ENCODE peak calls at places on chromosomes 12 and 14, in ten cellular contexts. I is mesothelial cell of epicardium, E is pancreas, Q is cardiac fibroblast, Y is RWPE2, P is HCT116, S is GM06990, Z is A549, C is spleen, L is fibroblast of mammary gland. N is an unnamed sample.

GRCh38 chr12:112823582-112824149 is 32.1 kb downstream of the RPH3A start:
- DNase-seq in C (no peak), L (no peak), S (no peak), P (no peak), I (no peak), Y (no peak), Z (peak), E (no peak), Q (no peak), N (no peak)

GRCh38 chr14:44700184-44700583 is 193.1 kb upstream of the FSCB start:
- DNase-seq in P (no peak), L (no peak), Z (no peak), Q (peak), C (no peak), Y (no peak), E (no peak), S (no peak), I (no peak), N (no peak)

GRCh38 chr12:105888696-105889095 is 250.1 kb downstream of the NUAK1 start:
- DNase-seq in P (no peak), L (no peak), Z (no peak), I (no peak), Y (no peak), Q (peak), S (no peak), E (no peak), C (no peak), N (no peak)

GRCh38 chr12:62601765-62602444 is 135.3 kb downstream of the MON2 start:
- DNase-seq in E (no peak), I (no peak), L (no peak), Y (no peak), S (no peak), Q (no peak), C (no peak), Z (no peak), P (no peak), N (no peak)

GRCh38 chr14:34059925-34060746 is 109.3 kb upstream of the EGLN3 start:
- DNase-seq in S (peak), Y (peak), E (peak), L (peak), P (no peak), Z (peak), Q (peak), C (peak), I (peak), N (peak)

GRCh38 chr14:22641851-22642250 is 2.3 kb downstream of the OR6J1 start:
- DNase-seq in C (no peak), Q (no peak), E (no peak), S (no peak), Z (peak), P (no peak), L (no peak), Y (no peak), I (no peak), N (peak)

GRCh38 chr14:68687746-68688145 is 105.1 kb downstream of the ZFP36L1 start:
- DNase-seq in L (peak), E (no peak), I (no peak), Y (peak), P (peak), S (no peak), Z (peak), C (no peak), Q (peak), N (peak)

GRCh38 chr14:32571551-32571950 is 242.5 kb downstream of the AKAP6 start:
- DNase-seq in P (no peak), L (no peak), C (no peak), Z (no peak), S (no peak), E (no peak), Q (no peak), Y (no peak), I (no peak), N (no peak)

GRCh38 chr14:68790656-68791077 is 2.2 kb downstream of the ZFP36L1 start:
- DNase-seq in S (peak), C (peak), E (no peak), Y (peak), P (no peak), Z (no peak), I (no peak), Q (no peak), L (no peak), N (no peak)

GRCh38 chr14:102498005-102498677 is 11.4 kb downstream of the ANKRD9 start:
- DNase-seq in Y (no peak), P (no peak), Q (no peak), S (no peak), C (no peak), I (no peak), L (peak), Z (no peak), E (no peak), N (no peak)

GRCh38 chr14:21073921-21074320 is 3.8 kb downstream of the ARHGEF40 start:
- DNase-seq in P (no peak), E (no peak), C (no peak), L (no peak), I (no peak), Z (no peak), Y (no peak), Q (no peak), S (no peak), N (no peak)

GRCh38 chr14:93249128-93249831 is 42.2 kb downstream of the UBR7 start:
- DNase-seq in I (no peak), Z (no peak), S (no peak), Y (no peak), E (no peak), C (no peak), P (no peak), L (no peak), Q (no peak), N (no peak)

GRCh38 chr12:62128186-62128965 is 131.8 kb upstream of the USP15 start:
- DNase-seq in Y (no peak), E (no peak), Q (no peak), I (no peak), P (no peak), C (no peak), L (no peak), Z (no peak), S (no peak), N (no peak)

GRCh38 chr12:58888131-58888783 is 32.0 kb downstream of the LRIG3 start:
- DNase-seq in Z (no peak), I (no peak), Q (peak), L (peak), S (no peak), Y (no peak), E (peak), P (no peak), C (no peak), N (peak)

GRCh38 chr12:59087077-59087673 is 166.9 kb upstream of the LRIG3 start:
- DNase-seq in S (no peak), L (peak), I (no peak), E (no peak), Y (no peak), P (peak), Q (peak), C (no peak), Z (no peak), N (peak)

GRCh38 chr12:65828711-65829339 is 4.5 kb downstream of the HMGA2 start:
- DNase-seq in Z (no peak), P (no peak), I (no peak), C (no peak), E (no peak), Y (no peak), S (no peak), Q (peak), L (no peak), N (no peak)

GRCh38 chr12:6570264-6570887 is 2.3 kb upstream of the NOP2 start:
- DNase-seq in S (no peak), C (peak), P (peak), L (peak), Q (peak), Y (no peak), Z (peak), I (no peak), E (peak), N (peak)

GRCh38 chr14:95313707-95314106 is 6.0 kb downstream of the CLMN start:
- DNase-seq in Y (no peak), Q (peak), I (no peak), P (no peak), E (peak), C (no peak), Z (peak), S (no peak), L (peak), N (peak)

GRCh38 chr14:102920998-102921304 is 1.5 kb upstream of the AMN start:
- DNase-seq in L (no peak), C (no peak), Y (no peak), Q (no peak), P (no peak), E (no peak), S (no peak), I (no peak), Z (no peak), N (no peak)

GRCh38 chr14:51441001-51441400 is 201.0 kb downstream of the TMX1 start:
- DNase-seq in L (no peak), Y (no peak), C (no peak), Z (no peak), I (no peak), S (no peak), Q (peak), E (no peak), P (no peak), N (no peak)

GRCh38 chr14:65137648-65138317 is 35.5 kb upstream of the MAX start:
- DNase-seq in Z (no peak), L (peak), C (no peak), I (no peak), Q (peak), E (no peak), S (no peak), P (no peak), Y (no peak), N (peak)

GRCh38 chr12:75444444-75445136 is 36.0 kb upstream of the GLIPR1 start:
- DNase-seq in L (peak), Y (no peak), P (no peak), Q (peak), C (no peak), Z (peak), S (no peak), I (no peak), E (no peak), N (peak)

GRCh38 chr12:124837958-124838803 is 25.5 kb downstream of the SCARB1 start:
- DNase-seq in Q (peak), Z (peak), E (peak), C (peak), P (peak), L (peak), S (no peak), I (no peak), Y (peak), N (peak)

GRCh38 chr12:112848338-112848715 is 56.8 kb downstream of the RPH3A start:
- DNase-seq in E (no peak), Z (no peak), C (no peak), S (no peak), L (no peak), I (no peak), P (no peak), Y (no peak), Q (no peak), N (no peak)

GRCh38 chr12:49702676-49703228 is 4.5 kb downstream of the FMNL3 start:
- DNase-seq in L (no peak), C (no peak), E (no peak), S (no peak), Y (no peak), Q (no peak), P (no peak), Z (no peak), I (no peak), N (no peak)

GRCh38 chr12:565161-565560 is 98.1 kb downstream of the NINJ2 start:
- DNase-seq in Q (no peak), Z (no peak), P (no peak), E (no peak), S (no peak), L (no peak), C (no peak), I (no peak), Y (no peak), N (no peak)

DNA sequence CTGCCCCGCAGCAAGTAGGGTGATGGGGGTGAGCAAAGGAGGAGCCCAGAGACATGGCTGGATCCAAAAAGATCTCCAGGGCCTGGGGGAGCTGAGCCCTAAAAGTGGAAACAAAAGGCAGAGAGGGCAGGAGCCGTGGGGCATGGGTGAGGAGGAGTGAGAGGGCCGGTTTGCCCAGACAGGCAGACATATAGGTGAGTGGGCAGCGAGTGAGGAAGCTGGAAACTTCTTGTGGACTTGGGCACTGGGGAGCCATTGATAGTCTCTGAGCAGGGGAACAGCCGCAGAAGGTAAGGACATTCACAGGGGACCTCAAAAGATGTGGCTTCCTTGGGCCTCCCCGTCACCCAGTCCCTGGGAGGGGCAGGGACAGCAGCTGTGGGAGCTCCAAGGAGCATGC is 16.8 kb upstream of the TMEM119 start:
- DNase-seq in Z (no peak), P (no peak), S (no peak), E (no peak), I (no peak), L (no peak), Y (no peak), C (no peak), Q (no peak), N (no peak)
- TF ChIP-seq CTCF in Z (no peak), P (no peak), S (no peak), E (no peak), I (no peak), L (no peak), Y (no peak), C (no peak), Q (no peak), N (no peak)

DNA sequence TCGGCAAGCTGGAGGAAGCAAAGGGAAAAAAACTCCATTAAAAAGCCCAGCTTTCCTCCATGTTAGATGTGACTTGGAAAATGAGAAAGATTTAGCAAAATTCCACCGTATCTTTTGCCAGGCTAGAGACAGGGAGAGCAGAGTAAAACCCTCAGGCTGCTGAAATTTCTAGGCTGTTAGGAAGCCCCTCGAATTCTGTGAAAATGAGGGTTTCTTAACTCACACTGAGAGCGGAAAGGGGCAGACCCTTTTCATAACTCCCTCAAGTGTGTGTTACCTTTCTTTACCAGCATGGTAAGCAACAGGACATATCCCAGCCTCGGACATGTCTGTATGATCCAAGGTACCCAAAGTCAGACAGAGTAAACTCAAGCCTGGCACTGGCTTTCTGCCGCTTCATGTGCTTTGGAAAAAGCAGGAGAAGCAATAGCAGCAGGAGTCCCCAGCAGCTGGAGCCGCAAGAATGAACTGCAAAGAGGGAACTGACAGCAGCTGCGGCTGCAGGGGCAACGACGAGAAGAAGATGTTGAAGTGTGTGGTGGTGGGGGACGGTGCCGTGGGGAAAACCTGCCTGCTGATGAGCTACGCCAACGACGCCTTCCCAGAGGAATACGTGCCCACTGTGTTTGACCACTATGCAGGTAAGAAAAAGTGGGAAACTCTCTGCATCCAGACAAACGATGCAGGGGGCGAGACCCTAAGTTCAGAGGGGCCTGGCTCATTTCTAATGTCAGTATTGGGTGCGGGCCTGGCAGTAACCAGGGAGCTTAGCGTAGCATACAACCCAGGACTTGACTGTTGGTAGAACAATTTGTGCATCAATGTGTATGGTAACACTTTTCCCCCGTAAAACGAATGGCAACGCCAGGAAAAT is at the start of gene RHOJ:
- DNase-seq in Q (peak), S (no peak), C (peak), Y (no peak), I (no peak), P (no peak), L (peak), Z (no peak), E (peak), N (no peak)
- TF ChIP-seq CTCF in Q (no peak), S (no peak), C (no peak), Y (no peak), I (no peak), P (no peak), L (no peak), Z (no peak), E (no peak), N (no peak)

GRCh38 chr14:85702191-85702590 is 172.2 kb downstream of the FLRT2 start:
- DNase-seq in Y (no peak), P (no peak), I (no peak), S (no peak), L (peak), Z (no peak), C (no peak), E (no peak), Q (no peak), N (no peak)
- TF ChIP-seq CTCF in Y (no peak), P (no peak), I (no peak), S (no peak), L (peak), Z (no peak), C (no peak), E (no peak), Q (no peak), N (no peak)

GRCh38 chr12:48060474-48060873 is 45.4 kb downstream of the SENP1 start:
- DNase-seq in Y (no peak), C (no peak), L (no peak), Q (no peak), E (no peak), Z (no peak), S (no peak), I (no peak), P (no peak), N (no peak)

GRCh38 chr12:48067250-48067938 is 38.5 kb downstream of the SENP1 start:
- DNase-seq in P (no peak), I (no peak), L (no peak), Y (no peak), C (no peak), S (no peak), E (no peak), Q (no peak), Z (no peak), N (no peak)

GRCh38 chr12:48063530-48063929 is 42.3 kb downstream of the SENP1 start:
- DNase-seq in Q (no peak), Y (no peak), P (no peak), L (no peak), S (no peak), Z (no peak), C (no peak), E (no peak), I (no peak), N (no peak)

GRCh38 chr12:48058771-48059170 is 47.1 kb downstream of the SENP1 start:
- DNase-seq in S (no peak), I (no peak), L (no peak), Z (no peak), P (no peak), Q (no peak), E (no peak), Y (no peak), C (no peak), N (no peak)

DNA sequence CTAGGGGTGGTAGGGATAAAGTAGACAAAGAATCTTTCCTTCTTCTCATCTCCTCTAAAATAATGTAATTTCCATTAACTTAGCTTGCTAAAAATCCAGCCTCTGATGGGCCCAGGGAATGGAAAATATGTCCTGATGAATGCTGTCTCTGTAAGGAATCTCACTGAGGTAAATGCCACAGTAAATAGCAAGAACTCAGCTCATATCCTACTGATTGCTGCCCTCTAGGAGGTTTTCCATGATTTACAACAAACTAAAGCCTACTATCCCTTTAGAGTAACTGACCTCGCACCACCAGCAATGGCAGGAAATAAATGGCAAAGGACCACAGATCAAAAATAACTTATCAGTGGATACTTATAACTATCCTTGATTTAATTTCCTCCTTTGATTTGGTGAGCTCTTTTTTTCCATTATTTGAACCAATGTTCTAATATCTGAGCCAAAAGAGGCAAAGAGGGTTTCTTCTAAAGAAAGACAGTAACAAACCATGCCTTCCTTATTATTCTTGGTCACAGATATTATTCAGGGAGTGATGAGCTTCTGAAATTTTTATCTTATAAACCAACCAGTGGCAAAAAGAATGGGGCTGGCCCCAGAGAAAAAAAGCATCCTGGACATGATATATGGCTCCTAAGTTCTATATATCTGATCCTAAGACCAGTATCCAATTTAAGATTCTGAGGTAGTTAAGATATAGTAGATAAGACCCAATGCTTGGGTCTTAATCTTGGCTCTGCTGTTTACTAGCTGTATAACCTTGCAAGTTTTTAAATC is 43.7 kb downstream of the SENP1 start:
- DNase-seq in Z (no peak), S (no peak), E (no peak), I (no peak), L (no peak), C (no peak), P (no peak), Q (no peak), Y (no peak), N (no peak)
- TF ChIP-seq CTCF in Z (no peak), S (no peak), E (no peak), I (no peak), L (no peak), C (no peak), P (no peak), Q (no peak), Y (no peak), N (no peak)

GRCh38 chr14:105059035-105059916 is 6.0 kb downstream of the GPR132 start:
- DNase-seq in P (no peak), E (no peak), L (peak), Y (no peak), C (peak), Q (no peak), Z (no peak), I (no peak), S (no peak), N (no peak)
- TF ChIP-seq CTCF in P (no peak), E (no peak), L (no peak), Y (peak), C (no peak), Q (no peak), Z (no peak), I (no peak), S (peak), N (no peak)

DNA sequence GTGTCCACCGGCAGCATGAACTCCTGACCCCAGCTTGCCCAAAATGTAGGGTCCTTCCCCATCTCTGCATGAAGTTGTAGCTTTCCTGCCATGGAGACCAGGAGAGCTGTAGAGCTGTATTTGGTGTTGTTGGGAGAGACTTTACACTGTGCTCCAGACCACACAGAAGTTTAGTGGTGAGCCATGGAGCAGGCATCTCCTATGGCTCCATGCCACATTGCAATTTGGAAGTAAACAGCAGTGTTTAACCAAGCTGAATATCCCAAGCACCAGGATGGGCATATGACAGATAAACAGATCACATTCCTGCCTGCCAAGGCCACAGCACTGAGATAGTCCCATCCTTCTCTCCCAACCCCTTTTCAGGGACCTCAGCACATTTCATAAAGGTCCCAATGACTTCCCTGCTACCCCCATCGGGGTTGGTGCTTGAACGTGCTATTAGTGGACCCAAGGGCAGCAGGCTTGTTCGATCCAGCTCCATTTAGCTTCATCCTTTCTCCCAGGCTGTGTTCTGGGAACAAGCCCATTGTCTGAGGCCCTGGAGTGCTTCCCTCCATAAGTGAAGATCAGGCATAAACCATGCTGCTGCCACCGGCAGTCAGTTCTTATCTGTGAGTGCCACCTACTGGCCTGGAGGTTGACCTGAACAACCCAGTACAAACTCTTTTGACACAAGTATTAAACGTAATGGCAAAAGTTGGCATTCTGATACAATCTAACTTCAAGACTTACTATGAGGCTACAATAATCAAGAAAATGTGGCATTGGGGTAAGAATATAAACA is 172.3 kb upstream of the ATXN7L3B start:
- DNase-seq in L (peak), Y (no peak), Z (no peak), P (no peak), I (no peak), S (no peak), E (no peak), Q (peak), C (no peak), N (peak)
- TF ChIP-seq CTCF in L (peak), Y (peak), Z (no peak), P (peak), I (no peak), S (peak), E (no peak), Q (peak), C (no peak), N (peak)